ENCODE peak calls at places on chromosomes 13 and 19, in four cellular contexts. E is GM12878, I is SK-N-SH, G is HCT116. R is an unnamed sample.
A peak's percentile ranks its signal among the peaks of the same experiment; 100 is the strongest.

GRCh38 chr19:58572818-58573657 is at the start of gene MZF1:
- DNase-seq in G (peak; percentile 100), I (peak; percentile 94), E (peak; percentile 99), R (peak; percentile 100)

GRCh38 chr13:66519259-66519658 is 710.9 kb downstream of the PCDH9 start:
- DNase-seq in I (peak; percentile 21), G (no peak), E (no peak), R (no peak)

GRCh38 chr13:97308735-97309429 is 86.7 kb downstream of the MBNL2 start:
- DNase-seq in G (no peak), E (no peak), I (no peak), R (no peak)

GRCh38 chr13:110714798-110715394 is 1.4 kb downstream of the ING1 start:
- DNase-seq in E (no peak), I (no peak), G (no peak), R (no peak)

GRCh38 chr19:36488816-36489138 is 584 bp downstream of the ZNF566 start:
- DNase-seq in G (peak; percentile 13), I (peak; percentile 59), E (no peak), R (no peak)

GRCh38 chr13:100461309-100462035 is 127.1 kb downstream of the GGACT start:
- DNase-seq in E (no peak), I (no peak), G (no peak), R (no peak)

GRCh38 chr19:18450934-18451836 is 13.3 kb upstream of the ISYNA1 start:
- DNase-seq in E (no peak), I (peak; percentile 95), G (no peak), R (no peak)

GRCh38 chr19:1123381-1123780 is 19.6 kb downstream of the GPX4 start:
- DNase-seq in G (no peak), E (no peak), I (no peak), R (no peak)

DNA sequence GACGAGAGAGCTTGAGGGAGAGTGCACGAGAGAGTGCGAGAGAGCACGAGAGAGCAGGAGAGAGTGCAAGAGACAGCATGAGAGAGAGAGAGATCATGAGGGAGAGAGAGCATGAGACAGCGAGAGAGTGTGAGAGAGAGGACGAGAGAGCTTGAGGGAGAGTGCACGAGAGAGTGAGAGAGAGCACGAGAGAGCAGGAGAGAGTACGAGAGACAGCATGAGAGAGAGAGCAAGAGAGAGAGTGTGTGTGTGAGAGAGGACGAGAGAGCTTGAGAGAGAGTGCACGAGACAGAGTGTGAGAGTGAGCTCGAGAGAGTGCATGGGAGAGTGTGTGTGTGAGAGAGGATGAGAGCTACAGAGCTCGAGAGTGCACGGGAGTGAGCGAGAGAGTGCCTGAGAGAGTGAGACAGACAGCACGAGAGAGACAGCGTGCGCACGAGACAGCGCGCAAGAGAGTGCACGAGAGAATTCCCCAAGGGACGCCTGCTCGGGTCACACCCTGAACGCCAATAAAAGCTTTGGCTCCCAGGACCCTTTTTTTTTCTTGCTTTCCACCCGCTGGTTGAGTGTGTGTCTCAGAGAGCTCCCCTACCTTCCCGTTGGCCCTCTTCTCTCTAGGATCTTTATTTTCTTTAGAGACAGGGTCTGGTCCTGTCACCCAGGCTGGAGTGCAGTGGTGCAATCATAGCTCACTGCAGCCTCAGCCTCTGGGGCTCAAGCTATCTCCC is 3.7 kb downstream of the CD70 start:
- DNase-seq in G (no peak), E (no peak), I (no peak), R (no peak)
- H3K4me3 ChIP-seq in G (no peak overlapping the region), E (peak overlapping the region; percentile 100), I (no peak overlapping the region), R (peak overlapping the region; percentile 73)

GRCh38 chr19:5624154-5624663 is 1.3 kb downstream of the SAFB start:
- DNase-seq in G (no peak), I (peak; percentile 35), E (no peak), R (no peak)
- H3K9ac ChIP-seq in G (peak overlapping the region; percentile 98), I (peak overlapping the region; percentile 96), E (peak overlapping the region; percentile 97), R (peak overlapping the region; percentile 100)

GRCh38 chr19:23259961-23260360 is 9.8 kb upstream of the ZNF724 start:
- DNase-seq in E (no peak), I (no peak), G (no peak), R (no peak)

GRCh38 chr19:23263396-23263795 is 13.2 kb upstream of the ZNF724 start:
- DNase-seq in I (no peak), E (no peak), G (no peak), R (no peak)

GRCh38 chr19:23261496-23262020 is 11.4 kb upstream of the ZNF724 start:
- DNase-seq in G (no peak), I (no peak), E (no peak), R (no peak)

GRCh38 chr19:23262892-23263291 is 12.7 kb upstream of the ZNF724 start:
- DNase-seq in E (no peak), I (no peak), G (no peak), R (no peak)

GRCh38 chr19:23260956-23261355 is 10.8 kb upstream of the ZNF724 start:
- DNase-seq in E (no peak), G (no peak), I (no peak), R (no peak)
- TF ChIP-seq POLR2AphosphoS5 in E (no peak), G (no peak), I (no peak), R (no peak)

GRCh38 chr13:78032132-78032531 is 113.5 kb upstream of the EDNRB start:
- DNase-seq in I (no peak), E (no peak), G (no peak), R (no peak)
- H3K4me3 ChIP-seq in I (no peak overlapping the region), E (no peak overlapping the region), G (no peak overlapping the region), R (no peak overlapping the region)

GRCh38 chr13:50797081-50797480 is 46.4 kb downstream of the DLEU7 start:
- DNase-seq in I (no peak), G (no peak), E (no peak), R (no peak)

GRCh38 chr13:50798923-50799322 is 44.6 kb downstream of the DLEU7 start:
- DNase-seq in I (no peak), G (no peak), E (no peak), R (no peak)

GRCh38 chr13:50796463-50796862 is 47.0 kb downstream of the DLEU7 start:
- DNase-seq in I (no peak), E (no peak), G (no peak), R (no peak)

GRCh38 chr13:50801087-50801931 is 42.2 kb downstream of the DLEU7 start:
- DNase-seq in G (peak; percentile 27), I (peak; percentile 53), E (peak; percentile 69), R (peak; percentile 39)

GRCh38 chr13:50800091-50800739 is 43.3 kb downstream of the DLEU7 start:
- DNase-seq in E (no peak), I (no peak), G (no peak), R (no peak)
- H3K9ac ChIP-seq in E (no peak overlapping the region), I (no peak overlapping the region), G (no peak overlapping the region), R (no peak overlapping the region)

GRCh38 chr19:3659746-3660112 is 33.1 kb upstream of the CACTIN start:
- DNase-seq in G (no peak), I (no peak), E (no peak), R (no peak)

GRCh38 chr19:3660493-3661219 is 34.1 kb upstream of the CACTIN start:
- DNase-seq in G (no peak), E (no peak), I (no peak), R (no peak)

GRCh38 chr19:3657395-3657769 is 30.8 kb upstream of the CACTIN start:
- DNase-seq in E (no peak), G (no peak), I (no peak), R (no peak)

GRCh38 chr19:3658004-3658822 is 31.6 kb upstream of the CACTIN start:
- DNase-seq in I (no peak), E (no peak), G (no peak), R (no peak)

GRCh38 chr19:3658823-3659745 is 32.5 kb upstream of the CACTIN start:
- DNase-seq in I (no peak), E (no peak), G (no peak), R (no peak)
- TF ChIP-seq POLR2AphosphoS5 in I (no peak), E (no peak), G (no peak), R (no peak)

DNA sequence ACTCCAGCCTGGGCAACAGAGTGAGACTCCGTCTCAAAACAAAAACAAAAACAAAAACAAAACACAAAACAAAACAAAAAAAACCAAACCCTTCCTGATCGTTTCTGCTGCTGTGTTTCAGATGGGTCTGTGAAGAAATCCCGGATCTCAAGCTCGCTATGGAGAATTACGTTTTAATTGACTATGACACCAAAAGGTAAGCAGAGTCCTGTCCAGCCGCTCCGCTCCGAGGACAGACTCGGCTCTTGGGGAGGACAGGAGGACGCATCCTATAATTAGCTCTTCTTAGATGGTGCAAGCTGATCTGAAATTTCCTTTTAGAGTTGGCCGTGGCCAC is 22.0 kb downstream of the DOT1L start:
- DNase-seq in I (no peak), G (no peak), E (no peak), R (no peak)
- H3K4me3 ChIP-seq in I (no peak overlapping the region), G (no peak overlapping the region), E (no peak overlapping the region), R (no peak overlapping the region)

R was measured in SK-N-MC.